ENCODE peak calls at places on chromosomes 16 and 17, in six cellular contexts. S is aorta, Y is bronchial epithelial cell, L is upper lobe of right lung, J is GM23338, O is esophagus squamous epithelium. R is an unnamed sample. For H3K27me3, the result is how much of the 10 kb centered on the place peaks cover.

GRCh38 chr17:60766778-60767190 is 89.1 kb downstream of the BCAS3 start:
- DNase-seq in S (no peak), Y (no peak), L (no peak), J (peak), O (no peak), R (no peak)

GRCh38 chr17:31428111-31428510 is 36.6 kb downstream of the RAB11FIP4 start:
- DNase-seq in S (no peak), Y (no peak), L (no peak), J (no peak), O (no peak), R (no peak)

GRCh38 chr16:68806422-68806821 is 36.9 kb upstream of the TANGO6 start:
- DNase-seq in S (no peak), Y (no peak), L (no peak), J (no peak), O (no peak), R (no peak)

GRCh38 chr17:51739245-51739886 is 419.1 kb downstream of the CA10 start:
- DNase-seq in S (no peak), Y (no peak), L (no peak), J (no peak), O (no peak), R (no peak)

GRCh38 chr17:9298135-9298534 is 276.8 kb downstream of the NTN1 start:
- DNase-seq in S (no peak), Y (no peak), L (no peak), J (no peak), O (no peak), R (no peak)

GRCh38 chr17:28906276-28907051 is 3.6 kb upstream of the DHRS13 start:
- DNase-seq in S (no peak), Y (no peak), L (peak), J (no peak), O (no peak), R (no peak)

GRCh38 chr17:73340093-73340596 is 28.3 kb upstream of the CDC42EP4 start:
- DNase-seq in S (peak), Y (peak), L (no peak), J (no peak), O (no peak), R (no peak)

GRCh38 chr16:56068816-56069215 is 122.5 kb upstream of the GNAO1 start:
- DNase-seq in S (no peak), Y (peak), L (no peak), J (no peak), O (no peak), R (no peak)

GRCh38 chr17:33520404-33521032 is 227.4 kb upstream of the ASIC2 start:
- DNase-seq in S (no peak), Y (peak), L (no peak), J (peak), O (no peak), R (peak)

GRCh38 chr16:60945225-60945624 is 1091.0 kb downstream of the CDH8 start:
- DNase-seq in S (no peak), Y (no peak), L (no peak), J (peak), O (no peak), R (no peak)

GRCh38 chr17:72984145-72984924 is 108.2 kb downstream of the SLC39A11 start:
- DNase-seq in S (no peak), Y (peak), L (no peak), J (no peak), O (no peak), R (no peak)

GRCh38 chr17:62085511-62086408 is 20.7 kb upstream of the MED13 start:
- DNase-seq in S (no peak), Y (no peak), L (no peak), J (no peak), O (no peak), R (no peak)

GRCh38 chr17:27332052-27332403 is 38.1 kb downstream of the WSB1 start:
- DNase-seq in S (no peak), Y (no peak), L (no peak), J (no peak), O (no peak), R (no peak)

GRCh38 chr17:27332485-27333409 is 38.8 kb downstream of the WSB1 start:
- DNase-seq in S (peak), Y (peak), L (peak), J (peak), O (peak), R (peak)

GRCh38 chr17:27336217-27336616 is 42.3 kb downstream of the WSB1 start:
- DNase-seq in S (no peak), Y (no peak), L (no peak), J (no peak), O (no peak), R (no peak)

GRCh38 chr17:27329146-27329805 is 35.4 kb downstream of the WSB1 start:
- DNase-seq in S (no peak), Y (no peak), L (no peak), J (no peak), O (no peak), R (no peak)

GRCh38 chr17:27333410-27333980 is 39.6 kb downstream of the WSB1 start:
- DNase-seq in S (no peak), Y (no peak), L (no peak), J (no peak), O (no peak), R (no peak)
- H3K27me3 ChIP-seq in S (under half), Y (under half), L (under half), J (under half), O (under half), R (under half)

DNA sequence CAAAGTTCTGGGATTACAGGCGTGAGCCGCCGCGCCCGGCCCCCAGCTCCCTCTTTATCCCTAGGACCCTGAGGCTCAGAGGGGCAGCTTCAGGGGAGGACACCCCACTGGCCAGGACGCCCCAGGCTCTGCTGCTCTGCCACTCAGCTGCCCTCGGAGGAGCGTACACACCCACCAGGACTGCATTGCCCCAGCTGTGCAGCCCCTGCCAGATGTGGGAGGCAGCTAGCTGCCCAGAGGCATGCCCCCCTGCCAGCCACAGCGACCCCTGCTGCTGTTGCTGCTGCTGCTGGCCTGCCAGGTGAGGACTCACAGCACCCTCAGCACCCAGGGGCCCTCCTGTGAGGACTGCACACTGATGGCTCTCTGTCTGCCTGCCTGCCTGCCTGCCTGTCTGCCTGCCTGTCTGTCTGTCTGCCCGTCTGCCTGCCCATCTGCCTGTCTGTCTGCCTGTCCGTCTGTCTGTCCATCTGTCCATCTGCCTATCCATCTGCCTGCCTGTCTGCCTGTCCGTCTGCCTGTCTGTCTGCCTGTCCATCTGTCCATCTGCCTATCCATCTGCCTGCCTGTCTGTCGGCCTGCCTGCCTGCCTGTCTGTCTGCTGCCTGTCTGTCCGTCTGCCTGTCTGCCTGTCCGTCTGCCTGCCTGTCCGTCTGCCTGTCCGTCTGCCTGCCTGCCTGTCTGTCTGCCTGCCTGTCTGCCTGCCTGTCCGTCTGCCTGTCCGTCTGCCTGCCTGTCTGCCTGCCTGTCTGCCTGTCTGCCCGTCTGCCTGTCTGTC is 5.0 kb downstream of the GCGR start:
- DNase-seq in S (no peak), Y (no peak), L (no peak), J (no peak), O (no peak), R (no peak)
- H3K27me3 ChIP-seq in S (under half), Y (under half), L (half or more), J (under half), O (half or more), R (under half)

DNA sequence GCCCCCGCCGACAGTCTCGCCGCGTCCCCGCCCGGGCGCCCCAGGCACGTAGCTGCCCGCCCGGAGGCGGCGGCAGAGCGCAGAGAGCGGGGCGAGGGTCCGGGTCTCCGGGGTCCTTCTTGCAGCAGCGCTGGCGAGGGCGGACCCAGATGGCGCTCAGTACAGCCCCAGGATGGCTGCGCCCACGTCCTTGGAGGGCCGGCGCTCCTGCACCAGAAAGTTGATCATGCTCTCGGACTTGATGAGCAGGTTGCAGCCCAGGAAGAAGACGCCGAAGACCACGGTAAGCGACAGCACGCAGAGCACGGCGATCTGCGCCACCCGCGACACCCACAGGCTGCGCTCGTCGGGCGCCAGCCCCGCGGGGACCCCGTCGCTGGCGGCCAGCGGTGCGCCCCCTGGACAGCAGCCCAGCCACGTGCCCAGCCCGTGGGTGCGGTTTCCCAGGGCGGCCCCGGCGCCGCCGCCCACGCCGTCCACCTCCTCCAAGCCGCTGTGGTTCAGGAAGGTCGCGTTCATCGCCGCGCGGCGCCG is 497 bp downstream of the RPRML start:
- DNase-seq in S (no peak), Y (no peak), L (no peak), J (peak), O (no peak), R (no peak)
- H3K27me3 ChIP-seq in S (under half), Y (under half), L (half or more), J (under half), O (half or more), R (under half)

DNA sequence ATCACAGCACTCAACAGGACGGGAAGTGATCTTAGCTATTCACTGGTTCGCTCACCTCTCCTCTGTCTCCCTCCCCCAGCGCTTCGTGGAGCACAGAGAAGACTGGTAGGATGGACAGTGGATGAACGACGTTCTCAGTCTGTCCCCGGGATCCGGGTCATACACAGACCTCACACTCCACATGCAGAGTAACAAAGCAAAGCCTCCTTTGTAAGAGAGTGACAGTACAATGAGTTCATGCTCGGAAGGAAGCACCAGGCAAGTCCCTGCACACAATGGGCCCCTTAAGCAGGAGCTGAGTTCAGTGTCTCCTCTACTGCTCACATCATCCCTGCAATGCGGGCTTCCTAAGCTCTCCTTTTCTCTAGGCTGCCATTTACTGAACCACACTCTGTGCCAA is 356.9 kb downstream of the C16orf95 start:
- DNase-seq in S (no peak), Y (no peak), L (no peak), J (no peak), O (no peak), R (no peak)
- H3K27me3 ChIP-seq in S (under half), Y (under half), L (under half), J (under half), O (half or more), R (under half)

R was measured in CD4-positive, alpha-beta T cell.